ENCODE peak calls at places on chromosomes 3 and 15, in six cellular contexts. One of them, this sample, is unnamed.

GRCh38 chr3:11005686-11006256 is 13.2 kb downstream of the SLC6A1 start:
- DNase-seq in A549: no peak
- DNase-seq in H1: no peak
- DNase-seq in Caco-2: no peak
- DNase-seq in pancreas: no peak
- DNase-seq in HCT116: no peak
- DNase-seq in this sample: no peak

GRCh38 chr3:68089572-68089991 is 435.2 kb upstream of the SUCLG2 start:
- DNase-seq in HCT116: no peak
- DNase-seq in Caco-2: no peak
- DNase-seq in pancreas: no peak
- DNase-seq in H1: no peak
- DNase-seq in A549: no peak
- DNase-seq in this sample: no peak

GRCh38 chr3:188080091-188080490 is 73.9 kb upstream of the LPP start:
- DNase-seq in H1: no peak
- DNase-seq in HCT116: no peak
- DNase-seq in Caco-2: no peak
- DNase-seq in A549: no peak
- DNase-seq in pancreas: no peak
- DNase-seq in this sample: no peak

GRCh38 chr3:123789760-123790159 is 94.4 kb downstream of the MYLK start:
- DNase-seq in HCT116: no peak
- DNase-seq in A549: no peak
- DNase-seq in Caco-2: no peak
- DNase-seq in pancreas: no peak
- DNase-seq in H1: no peak
- DNase-seq in this sample: peak

GRCh38 chr3:195005251-195005620 is 265.7 kb downstream of the XXYLT1 start:
- DNase-seq in A549: no peak
- DNase-seq in H1: peak
- DNase-seq in pancreas: peak
- DNase-seq in Caco-2: no peak
- DNase-seq in HCT116: no peak
- DNase-seq in this sample: no peak

GRCh38 chr3:48709051-48709461 is 8.0 kb downstream of the IP6K2 start:
- DNase-seq in Caco-2: no peak
- DNase-seq in HCT116: no peak
- DNase-seq in A549: no peak
- DNase-seq in pancreas: no peak
- DNase-seq in H1: no peak
- DNase-seq in this sample: no peak

GRCh38 chr15:68546318-68546717 is 32.5 kb upstream of the CORO2B start:
- DNase-seq in H1: no peak
- DNase-seq in Caco-2: no peak
- DNase-seq in pancreas: no peak
- DNase-seq in HCT116: no peak
- DNase-seq in A549: no peak
- DNase-seq in this sample: no peak

GRCh38 chr15:84840741-84841429 is 23.7 kb downstream of the ALPK3 start:
- DNase-seq in HCT116: peak
- DNase-seq in Caco-2: no peak
- DNase-seq in A549: peak
- DNase-seq in H1: no peak
- DNase-seq in pancreas: peak
- DNase-seq in this sample: no peak

GRCh38 chr3:16318216-16318615 is 53.2 kb downstream of the OXNAD1 start:
- DNase-seq in HCT116: no peak
- DNase-seq in A549: no peak
- DNase-seq in Caco-2: no peak
- DNase-seq in pancreas: no peak
- DNase-seq in H1: no peak
- DNase-seq in this sample: no peak

GRCh38 chr15:51907136-51907862 is 64.3 kb downstream of the LEO1 start:
- DNase-seq in pancreas: no peak
- DNase-seq in HCT116: peak
- DNase-seq in A549: peak
- DNase-seq in H1: no peak
- DNase-seq in Caco-2: peak
- DNase-seq in this sample: no peak

GRCh38 chr15:89740137-89740536 is 10.9 kb downstream of the MESP1 start:
- DNase-seq in H1: peak
- DNase-seq in Caco-2: peak
- DNase-seq in pancreas: no peak
- DNase-seq in HCT116: peak
- DNase-seq in A549: peak
- DNase-seq in this sample: peak

GRCh38 chr3:139307601-139308146 is 36.1 kb upstream of the MRPS22 start:
- DNase-seq in A549: no peak
- DNase-seq in pancreas: no peak
- DNase-seq in HCT116: no peak
- DNase-seq in H1: no peak
- DNase-seq in Caco-2: no peak
- DNase-seq in this sample: no peak

GRCh38 chr15:58748787-58749531 is 548 bp downstream of the ADAM10 start:
- DNase-seq in Caco-2: peak
- DNase-seq in H1: peak
- DNase-seq in pancreas: peak
- DNase-seq in HCT116: no peak
- DNase-seq in A549: peak
- DNase-seq in this sample: no peak

GRCh38 chr15:38438031-38438986 is 15.6 kb upstream of the FAM98B start:
- DNase-seq in H1: no peak
- DNase-seq in Caco-2: peak
- DNase-seq in HCT116: no peak
- DNase-seq in pancreas: no peak
- DNase-seq in A549: no peak
- DNase-seq in this sample: no peak

GRCh38 chr3:171348121-171348520 is 112.1 kb downstream of the TNIK start:
- DNase-seq in HCT116: no peak
- DNase-seq in Caco-2: no peak
- DNase-seq in A549: no peak
- DNase-seq in H1: no peak
- DNase-seq in pancreas: no peak
- DNase-seq in this sample: no peak

GRCh38 chr3:146159616-146160232 is 1.3 kb downstream of the PLOD2 start:
- DNase-seq in pancreas: no peak
- DNase-seq in Caco-2: no peak
- DNase-seq in HCT116: no peak
- DNase-seq in H1: no peak
- DNase-seq in A549: no peak
- DNase-seq in this sample: no peak

GRCh38 chr15:82699726-82700125 is 9.9 kb downstream of the AP3B2 start:
- DNase-seq in H1: peak
- DNase-seq in HCT116: no peak
- DNase-seq in A549: no peak
- DNase-seq in Caco-2: no peak
- DNase-seq in pancreas: no peak
- DNase-seq in this sample: no peak

GRCh38 chr15:42274693-42274971 is 1.4 kb upstream of the TMEM87A start:
- DNase-seq in pancreas: no peak
- DNase-seq in Caco-2: no peak
- DNase-seq in H1: no peak
- DNase-seq in A549: no peak
- DNase-seq in HCT116: no peak
- DNase-seq in this sample: no peak
- H3K4me3 ChIP-seq in pancreas: peak
- H3K4me3 ChIP-seq in Caco-2: peak
- H3K4me3 ChIP-seq in H1: peak
- H3K4me3 ChIP-seq in A549: peak
- H3K4me3 ChIP-seq in HCT116: peak
- H3K4me3 ChIP-seq in this sample: peak

GRCh38 chr3:30609930-30610701 is 3.7 kb downstream of the TGFBR2 start:
- DNase-seq in H1: no peak
- DNase-seq in Caco-2: no peak
- DNase-seq in HCT116: no peak
- DNase-seq in A549: no peak
- DNase-seq in pancreas: no peak
- DNase-seq in this sample: no peak
- H3K4me3 ChIP-seq in H1: no peak
- H3K4me3 ChIP-seq in Caco-2: no peak
- H3K4me3 ChIP-seq in HCT116: no peak
- H3K4me3 ChIP-seq in A549: no peak
- H3K4me3 ChIP-seq in pancreas: no peak
- H3K4me3 ChIP-seq in this sample: no peak

GRCh38 chr15:95323798-95324197 is 1006.7 kb upstream of the NR2F2 start:
- DNase-seq in Caco-2: no peak
- DNase-seq in pancreas: no peak
- DNase-seq in HCT116: no peak
- DNase-seq in A549: no peak
- DNase-seq in H1: no peak
- DNase-seq in this sample: no peak

GRCh38 chr15:95326689-95327525 is 1003.6 kb upstream of the NR2F2 start:
- DNase-seq in Caco-2: no peak
- DNase-seq in A549: no peak
- DNase-seq in pancreas: peak
- DNase-seq in HCT116: no peak
- DNase-seq in H1: peak
- DNase-seq in this sample: no peak

GRCh38 chr15:95325763-95326688 is 1004.5 kb upstream of the NR2F2 start:
- DNase-seq in H1: no peak
- DNase-seq in HCT116: no peak
- DNase-seq in A549: no peak
- DNase-seq in pancreas: no peak
- DNase-seq in Caco-2: no peak
- DNase-seq in this sample: no peak

GRCh38 chr15:95327661-95328060 is 1002.8 kb upstream of the NR2F2 start:
- DNase-seq in HCT116: no peak
- DNase-seq in A549: no peak
- DNase-seq in pancreas: no peak
- DNase-seq in Caco-2: no peak
- DNase-seq in H1: no peak
- DNase-seq in this sample: no peak

DNA sequence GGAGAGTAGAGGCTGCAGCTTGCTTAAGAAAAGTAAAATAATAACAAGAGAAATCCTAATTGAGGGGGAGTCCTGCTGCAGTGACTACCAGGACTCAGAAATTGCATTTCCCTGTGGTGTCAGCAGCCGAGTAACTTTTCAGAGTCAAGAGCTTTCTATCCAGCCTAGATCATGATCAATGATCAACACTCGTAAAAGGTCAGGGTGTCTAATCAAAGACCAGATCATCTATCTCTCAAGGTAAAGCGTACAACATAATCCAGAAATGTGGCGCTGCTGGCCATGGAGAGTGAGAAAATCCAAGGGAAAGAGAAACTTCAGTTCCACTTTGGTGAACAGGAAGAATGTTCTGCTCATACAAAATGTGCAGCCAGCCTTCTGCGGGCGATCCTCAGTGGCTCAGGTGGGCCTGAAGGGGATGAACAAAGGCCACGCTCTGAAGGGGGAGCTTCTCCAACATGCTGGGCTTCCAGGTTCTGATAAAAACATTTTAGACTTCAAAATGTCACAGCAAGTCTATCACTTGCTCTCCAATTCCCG is 1005.8 kb upstream of the NR2F2 start:
- DNase-seq in Caco-2: no peak
- DNase-seq in pancreas: no peak
- DNase-seq in H1: no peak
- DNase-seq in A549: no peak
- DNase-seq in HCT116: no peak
- DNase-seq in this sample: no peak
- H3K4me3 ChIP-seq in Caco-2: no peak
- H3K4me3 ChIP-seq in pancreas: no peak
- H3K4me3 ChIP-seq in H1: no peak
- H3K4me3 ChIP-seq in A549: no peak
- H3K4me3 ChIP-seq in HCT116: no peak
- H3K4me3 ChIP-seq in this sample: no peak

GRCh38 chr15:29571728-29572454 is 250.4 kb downstream of the TJP1 start:
- DNase-seq in Caco-2: no peak
- DNase-seq in A549: peak
- DNase-seq in HCT116: no peak
- DNase-seq in H1: no peak
- DNase-seq in pancreas: no peak
- DNase-seq in this sample: no peak
- H3K4me3 ChIP-seq in Caco-2: no peak
- H3K4me3 ChIP-seq in A549: no peak
- H3K4me3 ChIP-seq in HCT116: no peak
- H3K4me3 ChIP-seq in H1: peak
- H3K4me3 ChIP-seq in pancreas: peak
- H3K4me3 ChIP-seq in this sample: no peak

DNA sequence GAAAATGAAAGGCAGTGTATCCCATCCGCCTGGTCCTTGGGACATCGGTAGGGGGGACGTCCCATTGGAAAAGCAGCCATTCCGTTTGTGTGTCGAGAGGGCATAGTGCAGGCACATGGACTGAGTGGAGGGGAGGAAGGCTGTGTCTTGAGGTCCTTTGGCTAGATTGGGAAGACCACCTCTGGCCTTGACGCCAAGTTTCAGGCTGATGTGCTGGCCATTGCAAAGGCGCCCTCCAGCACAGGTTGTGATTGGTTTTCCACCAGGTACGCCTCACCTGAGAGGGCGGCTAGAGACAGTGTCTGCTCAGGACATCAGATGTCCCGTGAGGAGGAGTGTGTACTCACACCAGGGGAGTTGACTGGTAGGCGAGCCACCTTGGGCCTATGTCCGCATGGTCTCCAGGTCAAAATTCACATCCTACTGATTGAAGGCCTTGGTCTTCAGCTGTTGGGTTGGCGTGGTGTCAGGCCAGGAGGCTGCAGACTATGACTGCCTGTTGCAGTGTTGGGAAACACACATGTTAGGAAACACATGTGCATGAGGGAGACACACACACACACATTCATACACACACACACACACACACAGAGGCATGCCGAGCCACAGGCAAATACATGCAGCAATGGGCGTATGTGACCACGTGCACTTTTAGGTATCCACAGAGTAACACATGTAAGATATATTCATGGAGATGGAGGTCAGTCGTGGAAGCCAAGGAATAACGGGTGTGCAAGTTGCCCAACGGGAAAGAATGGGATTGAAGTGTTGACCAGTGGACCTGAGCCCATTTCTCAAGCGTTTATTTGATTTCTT is 98.4 kb downstream of the SNRPN start:
- DNase-seq in H1: peak
- DNase-seq in HCT116: no peak
- DNase-seq in pancreas: no peak
- DNase-seq in A549: no peak
- DNase-seq in Caco-2: no peak
- DNase-seq in this sample: no peak
- H3K4me3 ChIP-seq in H1: no peak
- H3K4me3 ChIP-seq in HCT116: no peak
- H3K4me3 ChIP-seq in pancreas: no peak
- H3K4me3 ChIP-seq in A549: no peak
- H3K4me3 ChIP-seq in Caco-2: no peak
- H3K4me3 ChIP-seq in this sample: no peak

This sample was measured in HFF-Myc.